ENCODE peak calls at places on chromosomes 3 and 15, in six cellular contexts. One of them, this sample, is unnamed.

GRCh38 chr3:187987919-187988318 is 166.0 kb upstream of the LPP start:
- DNase-seq in AG09319: no peak
- DNase-seq in cardiac muscle cell: no peak
- DNase-seq in body of pancreas: no peak
- DNase-seq in lung: no peak
- DNase-seq in mucosa of descending colon: no peak
- DNase-seq in this sample: no peak

GRCh38 chr3:180698760-180699270 is 19.5 kb upstream of the CCDC39 start:
- DNase-seq in lung: no peak
- DNase-seq in cardiac muscle cell: no peak
- DNase-seq in AG09319: no peak
- DNase-seq in body of pancreas: no peak
- DNase-seq in mucosa of descending colon: no peak
- DNase-seq in this sample: no peak

GRCh38 chr3:55823001-55823400 is 335.9 kb upstream of the WNT5A start:
- DNase-seq in cardiac muscle cell: no peak
- DNase-seq in AG09319: no peak
- DNase-seq in lung: no peak
- DNase-seq in body of pancreas: no peak
- DNase-seq in mucosa of descending colon: no peak
- DNase-seq in this sample: no peak

GRCh38 chr3:58120075-58120812 is 90.5 kb downstream of the DNASE1L3 start:
- DNase-seq in mucosa of descending colon: no peak
- DNase-seq in lung: no peak
- DNase-seq in body of pancreas: peak
- DNase-seq in AG09319: no peak
- DNase-seq in cardiac muscle cell: peak
- DNase-seq in this sample: no peak

GRCh38 chr15:63981596-63982320 is 64.5 kb downstream of the DAPK2 start:
- DNase-seq in mucosa of descending colon: no peak
- DNase-seq in cardiac muscle cell: no peak
- DNase-seq in lung: no peak
- DNase-seq in body of pancreas: no peak
- DNase-seq in AG09319: no peak
- DNase-seq in this sample: no peak

GRCh38 chr3:45819543-45819942 is 22.4 kb downstream of the LZTFL1 start:
- DNase-seq in body of pancreas: no peak
- DNase-seq in mucosa of descending colon: no peak
- DNase-seq in AG09319: no peak
- DNase-seq in cardiac muscle cell: no peak
- DNase-seq in lung: no peak
- DNase-seq in this sample: no peak

GRCh38 chr3:156816794-156817741 is 9.1 kb upstream of the LEKR1 start:
- DNase-seq in body of pancreas: peak
- DNase-seq in AG09319: peak
- DNase-seq in cardiac muscle cell: peak
- DNase-seq in mucosa of descending colon: peak
- DNase-seq in lung: peak
- DNase-seq in this sample: peak

GRCh38 chr3:99562990-99563607 is 75.3 kb upstream of the COL8A1 start:
- DNase-seq in body of pancreas: no peak
- DNase-seq in cardiac muscle cell: peak
- DNase-seq in lung: no peak
- DNase-seq in AG09319: no peak
- DNase-seq in mucosa of descending colon: no peak
- DNase-seq in this sample: no peak

GRCh38 chr3:162262145-162262544 is 765.5 kb downstream of the OTOL1 start:
- DNase-seq in body of pancreas: no peak
- DNase-seq in AG09319: no peak
- DNase-seq in cardiac muscle cell: no peak
- DNase-seq in mucosa of descending colon: no peak
- DNase-seq in lung: no peak
- DNase-seq in this sample: no peak

GRCh38 chr3:4334548-4334947 is 31.4 kb downstream of the SETMAR start:
- DNase-seq in mucosa of descending colon: no peak
- DNase-seq in body of pancreas: no peak
- DNase-seq in AG09319: no peak
- DNase-seq in lung: no peak
- DNase-seq in cardiac muscle cell: no peak
- DNase-seq in this sample: no peak

GRCh38 chr3:167493240-167493639 is 19.4 kb upstream of the SERPINI2 start:
- DNase-seq in cardiac muscle cell: no peak
- DNase-seq in body of pancreas: peak
- DNase-seq in lung: no peak
- DNase-seq in mucosa of descending colon: no peak
- DNase-seq in AG09319: no peak
- DNase-seq in this sample: no peak

GRCh38 chr3:81823882-81824395 is 62.5 kb upstream of the GBE1 start:
- DNase-seq in cardiac muscle cell: peak
- DNase-seq in AG09319: no peak
- DNase-seq in mucosa of descending colon: no peak
- DNase-seq in lung: no peak
- DNase-seq in body of pancreas: no peak
- DNase-seq in this sample: peak

GRCh38 chr15:59165726-59166125 is 40.9 kb upstream of the LDHAL6B start:
- DNase-seq in cardiac muscle cell: peak
- DNase-seq in lung: no peak
- DNase-seq in AG09319: no peak
- DNase-seq in mucosa of descending colon: no peak
- DNase-seq in body of pancreas: peak
- DNase-seq in this sample: no peak

DNA sequence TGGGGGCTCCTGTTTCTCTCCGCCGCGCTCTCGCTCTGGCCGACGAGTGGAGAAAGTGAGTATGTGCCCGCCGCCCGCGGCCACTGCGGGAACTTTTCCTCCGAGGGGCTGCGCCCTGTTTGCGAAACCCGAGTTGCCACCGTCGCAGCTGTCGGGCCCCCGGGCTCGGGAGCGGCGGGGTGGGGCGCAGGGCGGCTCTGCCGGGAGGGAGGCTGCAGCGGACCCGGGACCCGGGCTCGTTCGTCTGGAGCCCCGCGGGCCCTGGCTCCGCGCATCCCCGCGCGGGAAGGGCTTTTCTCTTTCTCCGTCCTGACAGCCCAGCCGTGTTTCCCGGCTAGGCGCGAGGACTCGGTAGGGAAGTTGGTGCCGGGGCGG is 1.3 kb downstream of the IGF1R start:
- DNase-seq in body of pancreas: peak
- DNase-seq in AG09319: no peak
- DNase-seq in mucosa of descending colon: peak
- DNase-seq in lung: peak
- DNase-seq in cardiac muscle cell: no peak
- DNase-seq in this sample: peak
- TF ChIP-seq CTCF in body of pancreas: no peak
- TF ChIP-seq CTCF in AG09319: no peak
- TF ChIP-seq CTCF in mucosa of descending colon: no peak
- TF ChIP-seq CTCF in lung: no peak
- TF ChIP-seq CTCF in cardiac muscle cell: peak
- TF ChIP-seq CTCF in this sample: no peak

GRCh38 chr3:52844290-52844985 is 9.6 kb upstream of the MUSTN1 start:
- DNase-seq in lung: no peak
- DNase-seq in cardiac muscle cell: no peak
- DNase-seq in mucosa of descending colon: no peak
- DNase-seq in body of pancreas: no peak
- DNase-seq in AG09319: no peak
- DNase-seq in this sample: no peak

GRCh38 chr3:52847241-52847640 is 12.4 kb upstream of the MUSTN1 start:
- DNase-seq in cardiac muscle cell: no peak
- DNase-seq in AG09319: no peak
- DNase-seq in mucosa of descending colon: no peak
- DNase-seq in lung: no peak
- DNase-seq in body of pancreas: no peak
- DNase-seq in this sample: no peak

GRCh38 chr3:52845157-52845556 is 10.3 kb upstream of the MUSTN1 start:
- DNase-seq in lung: peak
- DNase-seq in body of pancreas: peak
- DNase-seq in mucosa of descending colon: no peak
- DNase-seq in cardiac muscle cell: peak
- DNase-seq in AG09319: no peak
- DNase-seq in this sample: no peak

GRCh38 chr3:52846427-52846983 is 11.7 kb upstream of the MUSTN1 start:
- DNase-seq in lung: no peak
- DNase-seq in mucosa of descending colon: no peak
- DNase-seq in cardiac muscle cell: no peak
- DNase-seq in AG09319: no peak
- DNase-seq in body of pancreas: no peak
- DNase-seq in this sample: no peak

GRCh38 chr3:52845691-52846426 is 11.0 kb upstream of the MUSTN1 start:
- DNase-seq in mucosa of descending colon: no peak
- DNase-seq in AG09319: no peak
- DNase-seq in lung: no peak
- DNase-seq in body of pancreas: peak
- DNase-seq in cardiac muscle cell: no peak
- DNase-seq in this sample: no peak
- TF ChIP-seq CTCF in mucosa of descending colon: peak
- TF ChIP-seq CTCF in AG09319: peak
- TF ChIP-seq CTCF in lung: no peak
- TF ChIP-seq CTCF in body of pancreas: peak
- TF ChIP-seq CTCF in cardiac muscle cell: peak
- TF ChIP-seq CTCF in this sample: no peak

DNA sequence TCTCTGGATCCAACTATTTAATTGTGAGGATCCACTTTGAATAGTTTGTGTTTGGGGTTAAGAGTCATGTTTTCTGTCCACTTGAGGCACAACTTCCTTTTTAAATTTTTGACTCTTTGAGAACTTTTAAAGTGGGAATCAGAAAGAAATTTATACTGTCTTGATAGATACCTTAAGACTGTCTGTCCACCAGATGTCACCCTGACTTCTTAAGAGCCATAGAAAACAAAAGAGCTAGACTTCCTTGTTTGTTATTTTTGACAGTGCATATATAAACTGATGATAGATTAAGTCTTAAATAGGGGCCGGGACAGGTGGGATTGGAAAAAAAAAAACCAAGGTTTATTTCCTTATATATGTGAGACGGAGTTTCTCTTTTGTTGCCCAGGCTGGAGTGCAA is 52.1 kb upstream of the WDR72 start:
- DNase-seq in AG09319: no peak
- DNase-seq in lung: no peak
- DNase-seq in cardiac muscle cell: peak
- DNase-seq in mucosa of descending colon: no peak
- DNase-seq in body of pancreas: no peak
- DNase-seq in this sample: no peak
- TF ChIP-seq CTCF in AG09319: no peak
- TF ChIP-seq CTCF in lung: no peak
- TF ChIP-seq CTCF in cardiac muscle cell: no peak
- TF ChIP-seq CTCF in mucosa of descending colon: no peak
- TF ChIP-seq CTCF in body of pancreas: no peak
- TF ChIP-seq CTCF in this sample: no peak

GRCh38 chr3:196711838-196712513 is at the start of the genes CEP19 and PIGX:
- DNase-seq in cardiac muscle cell: peak
- DNase-seq in lung: peak
- DNase-seq in mucosa of descending colon: peak
- DNase-seq in body of pancreas: peak
- DNase-seq in AG09319: peak
- DNase-seq in this sample: peak
- TF ChIP-seq CTCF in cardiac muscle cell: no peak
- TF ChIP-seq CTCF in lung: no peak
- TF ChIP-seq CTCF in mucosa of descending colon: no peak
- TF ChIP-seq CTCF in body of pancreas: no peak
- TF ChIP-seq CTCF in AG09319: no peak
- TF ChIP-seq CTCF in this sample: no peak

GRCh38 chr3:13927295-13927694 is 47.4 kb upstream of the WNT7A start:
- DNase-seq in body of pancreas: no peak
- DNase-seq in AG09319: no peak
- DNase-seq in lung: no peak
- DNase-seq in mucosa of descending colon: no peak
- DNase-seq in cardiac muscle cell: no peak
- DNase-seq in this sample: no peak
- TF ChIP-seq CTCF in body of pancreas: no peak
- TF ChIP-seq CTCF in AG09319: no peak
- TF ChIP-seq CTCF in lung: no peak
- TF ChIP-seq CTCF in mucosa of descending colon: no peak
- TF ChIP-seq CTCF in cardiac muscle cell: no peak
- TF ChIP-seq CTCF in this sample: no peak

DNA sequence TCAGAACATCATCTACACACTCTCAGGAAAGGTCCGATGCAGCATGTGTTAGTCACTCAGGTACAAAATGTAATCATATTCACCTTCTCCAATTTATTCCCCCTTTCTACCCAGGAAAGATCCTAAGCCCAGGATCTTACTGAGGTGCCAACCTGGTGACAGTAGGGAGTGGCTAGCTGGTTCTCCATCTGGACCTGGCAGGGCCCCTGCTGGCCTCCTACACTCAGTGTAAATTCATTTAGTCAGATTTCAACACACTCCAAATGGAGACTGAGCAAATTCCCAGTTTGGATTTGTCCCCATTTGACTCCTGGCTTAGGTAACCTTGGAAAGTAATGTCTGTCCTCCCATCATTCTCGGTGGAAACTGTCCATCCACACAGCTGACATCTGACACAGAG is 47.3 kb downstream of the SYNPR start:
- DNase-seq in lung: no peak
- DNase-seq in mucosa of descending colon: no peak
- DNase-seq in cardiac muscle cell: no peak
- DNase-seq in body of pancreas: no peak
- DNase-seq in AG09319: no peak
- DNase-seq in this sample: no peak
- TF ChIP-seq CTCF in lung: no peak
- TF ChIP-seq CTCF in mucosa of descending colon: no peak
- TF ChIP-seq CTCF in cardiac muscle cell: no peak
- TF ChIP-seq CTCF in body of pancreas: no peak
- TF ChIP-seq CTCF in AG09319: no peak
- TF ChIP-seq CTCF in this sample: no peak

GRCh38 chr15:52308446-52309153 is 13.0 kb upstream of the MYO5C start:
- DNase-seq in body of pancreas: no peak
- DNase-seq in AG09319: no peak
- DNase-seq in mucosa of descending colon: no peak
- DNase-seq in cardiac muscle cell: no peak
- DNase-seq in lung: no peak
- DNase-seq in this sample: peak
- TF ChIP-seq CTCF in body of pancreas: no peak
- TF ChIP-seq CTCF in AG09319: no peak
- TF ChIP-seq CTCF in mucosa of descending colon: no peak
- TF ChIP-seq CTCF in cardiac muscle cell: no peak
- TF ChIP-seq CTCF in lung: no peak
- TF ChIP-seq CTCF in this sample: no peak

DNA sequence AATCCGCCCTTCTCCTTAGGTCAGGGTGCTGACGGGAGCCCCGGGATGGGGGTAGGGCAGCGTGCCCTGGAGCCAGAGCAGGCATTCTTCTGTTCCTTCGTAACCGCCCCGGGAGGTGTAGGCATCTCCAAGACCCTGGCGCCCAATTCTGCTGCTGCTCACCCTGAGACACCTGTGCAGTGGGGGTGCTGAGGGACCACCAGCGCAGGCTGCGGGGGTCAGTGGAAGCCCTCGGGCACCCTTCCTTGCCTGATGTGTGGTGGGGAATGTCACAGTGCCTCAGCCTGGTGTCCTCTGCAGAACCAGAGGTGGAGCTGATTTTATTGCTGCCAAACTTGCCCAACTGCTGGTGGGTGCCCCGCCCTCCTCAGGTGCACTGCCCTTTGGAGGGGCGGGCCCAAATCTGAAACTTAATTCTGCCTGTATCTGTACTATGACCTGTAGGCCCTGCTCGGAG is 7.3 kb downstream of the CSK start:
- DNase-seq in AG09319: no peak
- DNase-seq in cardiac muscle cell: no peak
- DNase-seq in mucosa of descending colon: peak
- DNase-seq in lung: no peak
- DNase-seq in body of pancreas: peak
- DNase-seq in this sample: no peak
- TF ChIP-seq CTCF in AG09319: no peak
- TF ChIP-seq CTCF in cardiac muscle cell: no peak
- TF ChIP-seq CTCF in mucosa of descending colon: no peak
- TF ChIP-seq CTCF in lung: no peak
- TF ChIP-seq CTCF in body of pancreas: no peak
- TF ChIP-seq CTCF in this sample: no peak

This sample was measured in GM20000.